ENCODE peak calls at places on chromosome 7, in ten cellular contexts. I is KBM-7, C is head of caudate nucleus, W is astrocyte of the hippocampus, X is right lobe of liver, N is Right ventricle myocardium inferior, Y is left ventricle myocardium inferior, H is lower lobe of right lung, E is caudate nucleus, A is fibroblast of villous mesenchyme. G is an unnamed sample.

GRCh38 chr7:100583132-100584045 is 2.5 kb downstream of the LRCH4 start:
- DNase-seq in I (peak; percentile 97), C (peak; percentile 25), W (peak; percentile 50), X (no peak), N (peak; percentile 90), Y (peak; percentile 68), H (peak; percentile 87), E (no peak), A (peak; percentile 77), G (no peak)

GRCh38 chr7:43248961-43249807 is 136.7 kb downstream of the HECW1 start:
- DNase-seq in I (no peak), C (no peak), W (peak; percentile 39), X (no peak), N (no peak), Y (no peak), H (peak; percentile 51), E (no peak), A (peak; percentile 67), G (no peak)

GRCh38 chr7:3673524-3673923 is 372.5 kb downstream of the SDK1 start:
- DNase-seq in I (peak; percentile 36), C (no peak), W (peak; percentile 10), X (no peak), N (no peak), Y (peak; percentile 24), H (peak; percentile 52), E (no peak), A (peak; percentile 7), G (no peak)

GRCh38 chr7:30911561-30911969 is at the start of gene AQP1:
- DNase-seq in I (no peak), C (peak; percentile 13), W (peak; percentile 79), X (no peak), N (peak; percentile 84), Y (peak; percentile 86), H (peak; percentile 91), E (no peak), A (peak; percentile 63), G (no peak)

GRCh38 chr7:45920543-45921380 is at the start of gene IGFBP3:
- DNase-seq in I (no peak), C (no peak), W (peak; percentile 84), X (peak; percentile 70), N (peak; percentile 83), Y (peak; percentile 60), H (peak; percentile 55), E (no peak), A (peak; percentile 63), G (peak; percentile 74)

GRCh38 chr7:96246972-96247371 is 74.9 kb downstream of the SLC25A13 start:
- DNase-seq in I (no peak), C (no peak), W (no peak), X (no peak), N (no peak), Y (no peak), H (no peak), E (no peak), A (no peak), G (no peak)

GRCh38 chr7:44310221-44310848 is 15.1 kb downstream of the CAMK2B start:
- DNase-seq in I (no peak), C (no peak), W (no peak), X (no peak), N (no peak), Y (no peak), H (no peak), E (no peak), A (no peak), G (no peak)

GRCh38 chr7:101636822-101637623 is 7.9 kb upstream of the MYL10 start:
- DNase-seq in I (no peak), C (no peak), W (no peak), X (no peak), N (no peak), Y (no peak), H (no peak), E (no peak), A (no peak), G (no peak)

GRCh38 chr7:44072364-44073231 is 7.2 kb upstream of the PGAM2 start:
- DNase-seq in I (peak; percentile 48), C (peak; percentile 34), W (peak; percentile 94), X (peak; percentile 70), N (peak; percentile 87), Y (peak; percentile 82), H (peak; percentile 70), E (peak; percentile 20), A (peak; percentile 87), G (peak; percentile 53)

GRCh38 chr7:107981466-107981865 is 21.5 kb downstream of the LAMB1 start:
- DNase-seq in I (no peak), C (no peak), W (no peak), X (no peak), N (no peak), Y (no peak), H (no peak), E (no peak), A (no peak), G (no peak)

GRCh38 chr7:119783799-119784198 is 489.2 kb upstream of the KCND2 start:
- DNase-seq in I (no peak), C (no peak), W (peak; percentile 20), X (no peak), N (no peak), Y (no peak), H (no peak), E (no peak), A (peak; percentile 13), G (peak; percentile 44)

GRCh38 chr7:75039709-75040108 is 33.9 kb downstream of the RCC1L start:
- DNase-seq in I (no peak), C (no peak), W (no peak), X (no peak), N (no peak), Y (no peak), H (no peak), E (no peak), A (no peak), G (no peak)

GRCh38 chr7:29494350-29494749 is 69.3 kb upstream of the PRR15 start:
- DNase-seq in I (no peak), C (no peak), W (peak; percentile 13), X (no peak), N (no peak), Y (no peak), H (no peak), E (no peak), A (peak; percentile 47), G (no peak)

GRCh38 chr7:101804642-101805401 is 12.6 kb upstream of the CUX1 start:
- DNase-seq in I (no peak), C (no peak), W (no peak), X (no peak), N (no peak), Y (no peak), H (no peak), E (no peak), A (no peak), G (no peak)

GRCh38 chr7:98335411-98335977 is 54.0 kb downstream of the BRI3 start:
- DNase-seq in I (no peak), C (no peak), W (no peak), X (no peak), N (no peak), Y (no peak), H (no peak), E (no peak), A (no peak), G (no peak)

GRCh38 chr7:1158203-1159126 is 1.5 kb downstream of the ZFAND2A start:
- DNase-seq in I (no peak), C (no peak), W (no peak), X (no peak), N (peak; percentile 14), Y (no peak), H (no peak), E (no peak), A (no peak), G (no peak)

GRCh38 chr7:50264908-50265307 is 39.6 kb upstream of the IKZF1 start:
- DNase-seq in I (no peak), C (no peak), W (peak; percentile 28), X (no peak), N (no peak), Y (no peak), H (no peak), E (no peak), A (no peak), G (no peak)

GRCh38 chr7:27686315-27686714 is 23.6 kb upstream of the HIBADH start:
- DNase-seq in I (no peak), C (no peak), W (no peak), X (no peak), N (no peak), Y (no peak), H (no peak), E (no peak), A (peak; percentile 68), G (no peak)

G was measured in mesothelial cell of epicardium.